ENCODE peak calls at places on chromosomes 12 and 14, in nine cellular contexts. One of them, this sample, is unnamed.

GRCh38 chr14:40656301-40656700 is 950.4 kb upstream of the LRFN5 start:
- DNase-seq in heart right ventricle: no peak
- DNase-seq in choroid plexus epithelial cell: no peak
- DNase-seq in GM10248: no peak
- DNase-seq in ascending aorta: no peak
- DNase-seq in fibroblast of villous mesenchyme: no peak
- DNase-seq in left lung: no peak
- DNase-seq in fibroblast of lung: no peak
- DNase-seq in GM20000: no peak
- DNase-seq in this sample: no peak

GRCh38 chr12:46523863-46524770 is 151.5 kb upstream of the SLC38A2 start:
- DNase-seq in choroid plexus epithelial cell: peak; percentile 84
- DNase-seq in fibroblast of villous mesenchyme: peak; percentile 86
- DNase-seq in ascending aorta: no peak
- DNase-seq in GM10248: no peak
- DNase-seq in left lung: no peak
- DNase-seq in heart right ventricle: no peak
- DNase-seq in fibroblast of lung: peak; percentile 85
- DNase-seq in GM20000: no peak
- DNase-seq in this sample: no peak

GRCh38 chr12:112855375-112855774 is 51.4 kb upstream of the OAS1 start:
- DNase-seq in choroid plexus epithelial cell: peak; percentile 23
- DNase-seq in fibroblast of villous mesenchyme: no peak
- DNase-seq in GM20000: peak; percentile 21
- DNase-seq in left lung: no peak
- DNase-seq in GM10248: no peak
- DNase-seq in fibroblast of lung: no peak
- DNase-seq in heart right ventricle: no peak
- DNase-seq in ascending aorta: no peak
- DNase-seq in this sample: no peak

GRCh38 chr12:9636150-9636549 is 28.4 kb upstream of the KLRB1 start:
- DNase-seq in left lung: no peak
- DNase-seq in GM10248: no peak
- DNase-seq in fibroblast of villous mesenchyme: no peak
- DNase-seq in ascending aorta: no peak
- DNase-seq in fibroblast of lung: no peak
- DNase-seq in heart right ventricle: no peak
- DNase-seq in choroid plexus epithelial cell: no peak
- DNase-seq in GM20000: no peak
- DNase-seq in this sample: no peak

GRCh38 chr12:130700492-130701401 is 15.4 kb downstream of the RIMBP2 start:
- DNase-seq in GM10248: no peak
- DNase-seq in ascending aorta: no peak
- DNase-seq in choroid plexus epithelial cell: no peak
- DNase-seq in GM20000: no peak
- DNase-seq in fibroblast of villous mesenchyme: no peak
- DNase-seq in heart right ventricle: no peak
- DNase-seq in fibroblast of lung: no peak
- DNase-seq in left lung: no peak
- DNase-seq in this sample: no peak

GRCh38 chr12:2853626-2854025 is 3.2 kb downstream of the TEX52 start:
- DNase-seq in fibroblast of lung: peak; percentile 72
- DNase-seq in left lung: peak; percentile 74
- DNase-seq in fibroblast of villous mesenchyme: peak; percentile 81
- DNase-seq in ascending aorta: no peak
- DNase-seq in choroid plexus epithelial cell: peak; percentile 86
- DNase-seq in GM20000: peak; percentile 74
- DNase-seq in heart right ventricle: peak; percentile 85
- DNase-seq in GM10248: peak; percentile 75
- DNase-seq in this sample: peak; percentile 28

GRCh38 chr12:59087077-59087673 is 166.9 kb upstream of the LRIG3 start:
- DNase-seq in choroid plexus epithelial cell: peak; percentile 54
- DNase-seq in fibroblast of lung: peak; percentile 55
- DNase-seq in GM20000: no peak
- DNase-seq in heart right ventricle: no peak
- DNase-seq in fibroblast of villous mesenchyme: peak; percentile 37
- DNase-seq in left lung: no peak
- DNase-seq in GM10248: no peak
- DNase-seq in ascending aorta: no peak
- DNase-seq in this sample: no peak

GRCh38 chr12:110767863-110768262 is 25.2 kb upstream of the PPP1CC start:
- DNase-seq in fibroblast of lung: no peak
- DNase-seq in ascending aorta: no peak
- DNase-seq in GM20000: no peak
- DNase-seq in heart right ventricle: no peak
- DNase-seq in choroid plexus epithelial cell: no peak
- DNase-seq in fibroblast of villous mesenchyme: no peak
- DNase-seq in left lung: no peak
- DNase-seq in GM10248: no peak
- DNase-seq in this sample: no peak

GRCh38 chr12:20557076-20557475 is 138.1 kb upstream of the SLCO1C1 start:
- DNase-seq in fibroblast of villous mesenchyme: no peak
- DNase-seq in GM10248: no peak
- DNase-seq in fibroblast of lung: no peak
- DNase-seq in choroid plexus epithelial cell: no peak
- DNase-seq in heart right ventricle: no peak
- DNase-seq in GM20000: no peak
- DNase-seq in ascending aorta: no peak
- DNase-seq in left lung: no peak
- DNase-seq in this sample: no peak

GRCh38 chr14:103021817-103022668 is 35.3 kb downstream of the CDC42BPB start:
- DNase-seq in fibroblast of villous mesenchyme: peak; percentile 53
- DNase-seq in ascending aorta: no peak
- DNase-seq in heart right ventricle: no peak
- DNase-seq in left lung: no peak
- DNase-seq in choroid plexus epithelial cell: peak; percentile 53
- DNase-seq in GM10248: no peak
- DNase-seq in GM20000: no peak
- DNase-seq in fibroblast of lung: peak; percentile 31
- DNase-seq in this sample: no peak

GRCh38 chr14:83485591-83485990 is 1951.9 kb upstream of the SEL1L start:
- DNase-seq in choroid plexus epithelial cell: peak; percentile 12
- DNase-seq in ascending aorta: no peak
- DNase-seq in fibroblast of lung: no peak
- DNase-seq in fibroblast of villous mesenchyme: no peak
- DNase-seq in heart right ventricle: no peak
- DNase-seq in left lung: no peak
- DNase-seq in GM10248: no peak
- DNase-seq in GM20000: no peak
- DNase-seq in this sample: no peak

GRCh38 chr12:70744133-70744532 is 106.9 kb upstream of the PTPRB start:
- DNase-seq in ascending aorta: no peak
- DNase-seq in GM20000: no peak
- DNase-seq in left lung: no peak
- DNase-seq in heart right ventricle: no peak
- DNase-seq in GM10248: no peak
- DNase-seq in fibroblast of villous mesenchyme: no peak
- DNase-seq in choroid plexus epithelial cell: peak; percentile 4
- DNase-seq in fibroblast of lung: no peak
- DNase-seq in this sample: no peak

GRCh38 chr12:89353823-89354629 is 1.7 kb upstream of the DUSP6 start:
- DNase-seq in ascending aorta: peak; percentile 49
- DNase-seq in heart right ventricle: peak; percentile 87
- DNase-seq in left lung: peak; percentile 84
- DNase-seq in fibroblast of villous mesenchyme: peak; percentile 64
- DNase-seq in GM10248: peak; percentile 70
- DNase-seq in fibroblast of lung: peak; percentile 60
- DNase-seq in GM20000: peak; percentile 70
- DNase-seq in choroid plexus epithelial cell: peak; percentile 63
- DNase-seq in this sample: peak; percentile 58

GRCh38 chr12:47385587-47385986 is 305.8 kb upstream of the AMIGO2 start:
- DNase-seq in GM10248: no peak
- DNase-seq in fibroblast of lung: no peak
- DNase-seq in GM20000: no peak
- DNase-seq in heart right ventricle: no peak
- DNase-seq in choroid plexus epithelial cell: no peak
- DNase-seq in ascending aorta: no peak
- DNase-seq in fibroblast of villous mesenchyme: no peak
- DNase-seq in left lung: no peak
- DNase-seq in this sample: no peak

GRCh38 chr14:22981090-22982012 is 1.0 kb downstream of the AJUBA start:
- DNase-seq in fibroblast of villous mesenchyme: no peak
- DNase-seq in GM10248: no peak
- DNase-seq in choroid plexus epithelial cell: no peak
- DNase-seq in ascending aorta: no peak
- DNase-seq in fibroblast of lung: no peak
- DNase-seq in heart right ventricle: peak; percentile 25
- DNase-seq in left lung: no peak
- DNase-seq in GM20000: peak; percentile 52
- DNase-seq in this sample: peak; percentile 40

GRCh38 chr12:106541201-106541600 is 41.6 kb upstream of the RFX4 start:
- DNase-seq in GM20000: no peak
- DNase-seq in fibroblast of lung: no peak
- DNase-seq in heart right ventricle: no peak
- DNase-seq in ascending aorta: no peak
- DNase-seq in left lung: no peak
- DNase-seq in choroid plexus epithelial cell: no peak
- DNase-seq in fibroblast of villous mesenchyme: no peak
- DNase-seq in GM10248: no peak
- DNase-seq in this sample: no peak

GRCh38 chr12:125406131-125406530 is 340.9 kb downstream of the AACS start:
- DNase-seq in ascending aorta: no peak
- DNase-seq in heart right ventricle: no peak
- DNase-seq in choroid plexus epithelial cell: no peak
- DNase-seq in fibroblast of villous mesenchyme: no peak
- DNase-seq in left lung: no peak
- DNase-seq in GM20000: no peak
- DNase-seq in fibroblast of lung: no peak
- DNase-seq in GM10248: peak; percentile 21
- DNase-seq in this sample: no peak

GRCh38 chr12:125408718-125409117 is 343.5 kb downstream of the AACS start:
- DNase-seq in fibroblast of lung: no peak
- DNase-seq in GM10248: no peak
- DNase-seq in GM20000: no peak
- DNase-seq in ascending aorta: no peak
- DNase-seq in heart right ventricle: no peak
- DNase-seq in choroid plexus epithelial cell: no peak
- DNase-seq in left lung: no peak
- DNase-seq in fibroblast of villous mesenchyme: no peak
- DNase-seq in this sample: no peak

GRCh38 chr12:125403843-125404242 is 338.6 kb downstream of the AACS start:
- DNase-seq in fibroblast of lung: no peak
- DNase-seq in heart right ventricle: no peak
- DNase-seq in left lung: no peak
- DNase-seq in fibroblast of villous mesenchyme: no peak
- DNase-seq in GM10248: no peak
- DNase-seq in ascending aorta: no peak
- DNase-seq in choroid plexus epithelial cell: no peak
- DNase-seq in GM20000: no peak
- DNase-seq in this sample: no peak

GRCh38 chr12:125399489-125399888 is 334.3 kb downstream of the AACS start:
- DNase-seq in GM10248: no peak
- DNase-seq in heart right ventricle: no peak
- DNase-seq in left lung: no peak
- DNase-seq in fibroblast of villous mesenchyme: no peak
- DNase-seq in ascending aorta: no peak
- DNase-seq in choroid plexus epithelial cell: no peak
- DNase-seq in GM20000: no peak
- DNase-seq in fibroblast of lung: no peak
- DNase-seq in this sample: no peak

GRCh38 chr12:125403145-125403789 is 338.0 kb downstream of the AACS start:
- DNase-seq in left lung: no peak
- DNase-seq in choroid plexus epithelial cell: peak; percentile 36
- DNase-seq in fibroblast of villous mesenchyme: peak; percentile 28
- DNase-seq in GM20000: peak; percentile 25
- DNase-seq in fibroblast of lung: peak; percentile 10
- DNase-seq in ascending aorta: no peak
- DNase-seq in heart right ventricle: no peak
- DNase-seq in GM10248: peak; percentile 31
- DNase-seq in this sample: no peak
- TF ChIP-seq CTCF in left lung: peak; percentile 35
- TF ChIP-seq CTCF in choroid plexus epithelial cell: peak; percentile 50
- TF ChIP-seq CTCF in fibroblast of villous mesenchyme: peak; percentile 58
- TF ChIP-seq CTCF in GM20000: peak; percentile 9
- TF ChIP-seq CTCF in fibroblast of lung: peak; percentile 43
- TF ChIP-seq CTCF in ascending aorta: peak; percentile 36
- TF ChIP-seq CTCF in heart right ventricle: peak; percentile 49
- TF ChIP-seq CTCF in GM10248: peak; percentile 46
- TF ChIP-seq CTCF in this sample: no peak

DNA sequence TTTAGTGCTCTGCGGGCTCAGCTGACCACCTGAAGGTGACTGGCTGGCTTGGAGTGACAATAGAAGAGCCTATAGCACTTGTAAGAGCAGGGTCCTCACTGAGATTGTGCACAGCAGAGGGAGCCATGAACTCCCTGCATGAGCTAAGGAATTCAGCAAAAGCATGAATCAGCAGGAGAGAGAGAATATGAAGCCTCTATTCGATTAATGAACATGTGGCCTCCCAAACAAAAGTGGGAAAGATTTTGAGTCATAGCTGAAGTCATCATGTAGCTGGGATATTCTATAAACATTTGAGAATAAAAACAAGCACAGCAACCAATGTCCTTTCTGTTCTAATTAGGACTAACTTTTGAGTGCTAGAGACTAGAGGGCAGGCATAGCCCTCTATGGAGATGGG is 626.6 kb downstream of the DIO2 start:
- DNase-seq in fibroblast of lung: peak; percentile 95
- DNase-seq in ascending aorta: no peak
- DNase-seq in heart right ventricle: no peak
- DNase-seq in left lung: no peak
- DNase-seq in fibroblast of villous mesenchyme: peak; percentile 77
- DNase-seq in GM20000: no peak
- DNase-seq in GM10248: no peak
- DNase-seq in choroid plexus epithelial cell: peak; percentile 96
- DNase-seq in this sample: no peak
- TF ChIP-seq CTCF in fibroblast of lung: peak; percentile 64
- TF ChIP-seq CTCF in ascending aorta: no peak
- TF ChIP-seq CTCF in heart right ventricle: no peak
- TF ChIP-seq CTCF in left lung: no peak
- TF ChIP-seq CTCF in fibroblast of villous mesenchyme: peak; percentile 35
- TF ChIP-seq CTCF in GM20000: no peak
- TF ChIP-seq CTCF in GM10248: no peak
- TF ChIP-seq CTCF in choroid plexus epithelial cell: peak; percentile 69
- TF ChIP-seq CTCF in this sample: no peak

GRCh38 chr14:99479903-99480855 is 480 bp downstream of the SETD3 start:
- DNase-seq in choroid plexus epithelial cell: peak; percentile 65
- DNase-seq in ascending aorta: peak; percentile 10
- DNase-seq in heart right ventricle: peak; percentile 66
- DNase-seq in GM10248: peak; percentile 53
- DNase-seq in fibroblast of lung: peak; percentile 46
- DNase-seq in fibroblast of villous mesenchyme: peak; percentile 76
- DNase-seq in left lung: peak; percentile 70
- DNase-seq in GM20000: peak; percentile 43
- DNase-seq in this sample: peak; percentile 33
- TF ChIP-seq CTCF in choroid plexus epithelial cell: peak; percentile 31
- TF ChIP-seq CTCF in ascending aorta: no peak
- TF ChIP-seq CTCF in heart right ventricle: no peak
- TF ChIP-seq CTCF in GM10248: no peak
- TF ChIP-seq CTCF in fibroblast of lung: peak; percentile 13
- TF ChIP-seq CTCF in fibroblast of villous mesenchyme: no peak
- TF ChIP-seq CTCF in left lung: no peak
- TF ChIP-seq CTCF in GM20000: no peak
- TF ChIP-seq CTCF in this sample: no peak

DNA sequence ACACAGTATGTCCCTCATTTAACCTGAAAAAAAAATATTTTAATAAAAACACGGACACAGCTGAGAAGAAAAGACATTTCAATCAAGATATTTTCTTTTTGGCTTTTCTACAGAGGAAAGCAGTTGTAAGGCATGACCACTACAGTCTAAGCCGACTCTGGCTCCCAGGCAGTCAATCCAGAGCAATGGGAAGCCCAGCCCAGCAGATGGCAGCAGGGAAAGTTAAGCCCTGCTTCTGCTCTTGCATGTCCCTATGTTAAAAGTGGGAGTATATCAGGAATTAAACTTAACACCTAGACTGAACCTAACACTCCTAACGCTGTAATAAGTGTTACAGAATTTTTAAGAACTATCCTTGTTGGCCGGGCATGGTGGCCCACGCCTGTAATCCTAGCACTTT is 19.5 kb upstream of the HAL start:
- DNase-seq in left lung: no peak
- DNase-seq in fibroblast of lung: peak; percentile 43
- DNase-seq in GM20000: no peak
- DNase-seq in GM10248: no peak
- DNase-seq in fibroblast of villous mesenchyme: peak; percentile 40
- DNase-seq in heart right ventricle: no peak
- DNase-seq in choroid plexus epithelial cell: peak; percentile 68
- DNase-seq in ascending aorta: no peak
- DNase-seq in this sample: no peak
- TF ChIP-seq CTCF in left lung: peak; percentile 31
- TF ChIP-seq CTCF in fibroblast of lung: peak; percentile 48
- TF ChIP-seq CTCF in GM20000: no peak
- TF ChIP-seq CTCF in GM10248: no peak
- TF ChIP-seq CTCF in fibroblast of villous mesenchyme: peak; percentile 51
- TF ChIP-seq CTCF in heart right ventricle: peak; percentile 52
- TF ChIP-seq CTCF in choroid plexus epithelial cell: peak; percentile 77
- TF ChIP-seq CTCF in ascending aorta: peak; percentile 46
- TF ChIP-seq CTCF in this sample: no peak